ENCODE peak calls at places on chromosomes 11 and 22, in seven cellular contexts. J is renal cortical epithelial cell, N is neuronal stem cell, K is skeletal muscle cell, L is T-cell, Q is epithelial cell of esophagus, G is NCI-H524. R is an unnamed sample.

GRCh38 chr11:66562907-66563583 is 5.4 kb downstream of the CTSF start:
- DNase-seq in L (no peak), N (no peak), Q (no peak), J (no peak), G (no peak), K (no peak), R (no peak)

GRCh38 chr11:45041556-45041955 is 90.9 kb upstream of the TP53I11 start:
- DNase-seq in J (no peak), G (peak), L (no peak), N (no peak), K (no peak), Q (no peak), R (no peak)

GRCh38 chr11:118838905-118839553 is 44.7 kb upstream of the CXCR5 start:
- DNase-seq in Q (no peak), J (no peak), N (no peak), L (no peak), K (no peak), G (no peak), R (no peak)

GRCh38 chr22:31160328-31160978 is 471 bp downstream of the RNF185 start:
- DNase-seq in J (no peak), L (no peak), G (no peak), N (no peak), K (no peak), Q (peak), R (no peak)

GRCh38 chr11:1953489-1954284 is 6.6 kb downstream of the MRPL23 start:
- DNase-seq in N (no peak), Q (no peak), K (no peak), J (no peak), L (no peak), G (no peak), R (no peak)

GRCh38 chr22:28019881-28020861 is 101.1 kb upstream of the PITPNB start:
- DNase-seq in N (peak), K (peak), J (peak), G (peak), Q (peak), L (no peak), R (peak)

GRCh38 chr11:103241574-103241973 is 132.3 kb downstream of the DYNC2H1 start:
- DNase-seq in J (no peak), G (no peak), L (no peak), Q (no peak), N (no peak), K (no peak), R (no peak)

GRCh38 chr11:28759311-28759710 is 651.1 kb downstream of the METTL15 start:
- DNase-seq in L (no peak), K (no peak), Q (peak), G (no peak), J (peak), N (no peak), R (peak)

R was measured in bronchial epithelial cell.